ENCODE peak calls at places on chromosome 9, in four cellular contexts. One of them, this sample, is unnamed.

GRCh38 chr9:133884907-133885744 is 107.0 kb downstream of the VAV2 start:
- DNase-seq in CD8-positive, alpha-beta T cell: no peak
- DNase-seq in hepatocyte: no peak
- DNase-seq in SK-N-MC: no peak
- DNase-seq in this sample: no peak

GRCh38 chr9:136310273-136311030 is 6.6 kb upstream of the CCDC187 start:
- DNase-seq in CD8-positive, alpha-beta T cell: no peak
- DNase-seq in hepatocyte: peak
- DNase-seq in SK-N-MC: no peak
- DNase-seq in this sample: no peak

GRCh38 chr9:135504262-135505229 is 4.1 kb downstream of the MRPS2 start:
- DNase-seq in CD8-positive, alpha-beta T cell: peak
- DNase-seq in hepatocyte: peak
- DNase-seq in SK-N-MC: no peak
- DNase-seq in this sample: peak

GRCh38 chr9:71249729-71250317 is 128.4 kb upstream of the TRPM3 start:
- DNase-seq in CD8-positive, alpha-beta T cell: no peak
- DNase-seq in hepatocyte: peak
- DNase-seq in SK-N-MC: peak
- DNase-seq in this sample: no peak

GRCh38 chr9:128125575-128126354 is 1.8 kb downstream of the PTGES2 start:
- DNase-seq in CD8-positive, alpha-beta T cell: no peak
- DNase-seq in hepatocyte: no peak
- DNase-seq in SK-N-MC: no peak
- DNase-seq in this sample: no peak

GRCh38 chr9:134707031-134707680 is 65.6 kb downstream of the COL5A1 start:
- DNase-seq in CD8-positive, alpha-beta T cell: no peak
- DNase-seq in hepatocyte: peak
- DNase-seq in SK-N-MC: no peak
- DNase-seq in this sample: peak

GRCh38 chr9:33856247-33856646 is 39.3 kb downstream of the UBE2R2 start:
- DNase-seq in CD8-positive, alpha-beta T cell: no peak
- DNase-seq in hepatocyte: no peak
- DNase-seq in SK-N-MC: no peak
- DNase-seq in this sample: no peak

GRCh38 chr9:121837113-121838010 is 185.9 kb downstream of the DAB2IP start:
- DNase-seq in CD8-positive, alpha-beta T cell: no peak
- DNase-seq in hepatocyte: peak
- DNase-seq in SK-N-MC: no peak
- DNase-seq in this sample: peak

DNA sequence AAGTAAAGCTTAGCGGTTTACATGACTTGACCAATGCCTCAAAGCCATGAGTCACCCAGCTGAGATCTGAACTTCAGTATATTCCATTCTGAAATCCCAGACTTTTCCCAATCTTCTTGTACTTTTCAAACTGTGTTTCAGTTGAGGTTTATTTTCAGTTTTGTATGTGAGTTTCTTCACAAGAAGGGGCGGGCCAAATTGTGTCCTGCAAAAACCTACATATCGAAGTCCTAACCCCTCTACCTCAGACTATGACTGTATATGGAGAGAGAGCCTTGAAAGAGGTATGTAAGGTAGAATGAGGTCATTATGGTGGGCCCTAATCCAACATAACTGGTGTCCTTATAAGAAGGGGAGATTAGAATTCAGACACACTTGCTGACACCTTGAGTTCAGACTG is 665 bp upstream of the TLR4 start:
- DNase-seq in CD8-positive, alpha-beta T cell: no peak
- DNase-seq in hepatocyte: no peak
- DNase-seq in SK-N-MC: no peak
- DNase-seq in this sample: peak
- H3K4me3 ChIP-seq in CD8-positive, alpha-beta T cell: no peak
- H3K4me3 ChIP-seq in hepatocyte: no peak
- H3K4me3 ChIP-seq in SK-N-MC: no peak
- H3K4me3 ChIP-seq in this sample: peak

DNA sequence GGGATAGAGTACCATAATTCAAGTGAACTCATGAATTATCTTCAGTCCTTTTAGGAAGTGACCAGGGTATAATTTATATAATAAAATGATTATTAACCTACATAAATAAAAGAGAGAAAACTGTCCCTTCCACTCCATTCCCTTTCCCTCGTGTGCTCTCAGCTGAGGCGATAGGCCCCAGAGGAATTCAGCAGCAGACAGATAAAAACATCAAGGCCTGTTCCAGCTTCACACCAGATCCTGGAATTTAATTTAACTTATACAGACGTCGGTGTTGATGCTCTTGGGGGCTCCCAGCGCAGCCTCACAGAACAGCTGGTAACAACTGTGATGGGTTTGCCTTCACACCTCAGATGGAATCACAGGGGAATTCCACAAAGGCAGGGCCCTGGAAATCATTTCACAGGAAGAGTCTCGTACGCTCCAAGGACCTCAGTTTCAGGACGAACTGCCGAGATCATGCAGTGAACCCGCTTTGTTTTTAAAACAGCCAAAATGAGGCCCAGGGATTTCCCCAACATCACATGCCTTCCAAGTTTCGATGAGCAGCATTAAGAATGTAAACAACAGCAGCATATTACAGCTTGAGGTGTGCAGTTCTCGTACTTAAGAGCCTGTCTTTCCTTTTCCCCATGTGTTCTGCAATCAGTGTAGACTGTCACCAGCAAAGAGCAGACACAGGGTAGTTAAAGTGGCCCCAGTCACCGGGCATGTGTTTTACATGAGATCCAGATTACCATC is 73.6 kb upstream of the ALDH1B1 start:
- DNase-seq in CD8-positive, alpha-beta T cell: no peak
- DNase-seq in hepatocyte: peak
- DNase-seq in SK-N-MC: no peak
- DNase-seq in this sample: no peak
- H3K4me3 ChIP-seq in CD8-positive, alpha-beta T cell: no peak
- H3K4me3 ChIP-seq in hepatocyte: no peak
- H3K4me3 ChIP-seq in SK-N-MC: no peak
- H3K4me3 ChIP-seq in this sample: no peak

DNA sequence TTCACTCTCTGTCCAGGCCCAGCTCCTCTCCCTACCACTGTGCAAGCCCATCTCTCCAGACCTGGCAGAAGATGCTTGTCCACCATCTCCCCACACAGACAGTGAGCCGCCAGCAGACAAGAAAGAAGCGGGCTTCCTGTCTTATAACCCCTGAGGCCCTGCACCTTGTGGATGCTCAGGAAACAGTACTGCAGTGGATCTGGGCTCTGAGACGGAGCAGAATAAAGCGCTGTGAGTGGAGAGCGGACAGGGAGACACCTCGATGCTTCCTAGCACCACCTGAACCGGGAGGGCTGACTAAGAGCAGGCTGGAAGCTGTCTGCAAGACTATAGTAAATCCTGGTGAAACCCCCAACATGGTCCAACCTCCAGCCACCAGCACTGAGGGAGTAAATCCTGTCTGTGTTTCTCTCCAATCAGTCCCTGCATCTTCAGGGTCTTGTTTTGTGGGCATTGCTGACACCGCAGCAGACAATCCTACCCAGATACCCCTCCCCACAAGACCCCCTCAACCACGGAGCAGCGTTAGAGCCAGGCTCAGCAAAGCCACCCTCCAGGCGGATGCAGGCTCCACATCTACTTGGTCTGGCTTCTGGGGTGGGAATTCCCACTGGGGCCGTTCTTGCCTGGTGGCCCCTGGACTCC is 18.7 kb downstream of the ORM2 start:
- DNase-seq in CD8-positive, alpha-beta T cell: no peak
- DNase-seq in hepatocyte: no peak
- DNase-seq in SK-N-MC: no peak
- DNase-seq in this sample: no peak
- H3K4me3 ChIP-seq in CD8-positive, alpha-beta T cell: no peak
- H3K4me3 ChIP-seq in hepatocyte: no peak
- H3K4me3 ChIP-seq in SK-N-MC: peak
- H3K4me3 ChIP-seq in this sample: no peak

GRCh38 chr9:104879555-104880318 is 48.2 kb downstream of the ABCA1 start:
- DNase-seq in CD8-positive, alpha-beta T cell: no peak
- DNase-seq in hepatocyte: no peak
- DNase-seq in SK-N-MC: no peak
- DNase-seq in this sample: no peak
- H3K4me3 ChIP-seq in CD8-positive, alpha-beta T cell: no peak
- H3K4me3 ChIP-seq in hepatocyte: no peak
- H3K4me3 ChIP-seq in SK-N-MC: no peak
- H3K4me3 ChIP-seq in this sample: no peak

DNA sequence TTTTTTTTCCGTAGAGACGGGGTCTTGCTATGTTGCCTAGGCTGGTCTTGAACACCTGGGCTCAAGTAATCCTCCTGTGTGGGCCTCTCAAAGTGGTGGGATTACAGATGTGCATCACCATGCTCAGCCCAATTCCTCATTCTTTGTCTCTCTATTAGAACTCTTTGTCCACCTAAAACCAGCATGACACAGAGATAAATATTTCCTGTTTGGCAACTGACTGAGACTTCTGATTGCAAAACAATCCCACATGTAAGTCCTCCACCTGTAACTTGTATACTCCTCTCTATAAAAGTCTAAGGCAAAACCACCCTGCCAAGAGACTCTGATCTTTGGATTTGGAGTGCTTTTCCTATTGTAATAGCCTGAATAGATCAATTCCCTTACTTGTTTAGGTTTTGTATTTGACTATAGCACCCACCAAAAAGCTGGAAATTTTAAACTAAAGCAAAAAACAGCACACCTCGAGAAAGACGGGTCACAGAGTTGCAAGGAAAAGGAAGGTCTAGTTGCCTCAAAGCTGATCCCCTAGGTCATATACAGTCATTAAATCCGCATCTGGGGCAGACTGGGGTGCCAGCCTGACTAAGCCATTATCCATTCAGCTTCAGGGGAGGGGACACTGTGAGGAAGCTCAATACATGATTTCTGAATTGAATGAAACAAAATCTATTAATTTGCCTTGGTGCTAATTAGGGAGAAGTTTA is 13.5 kb upstream of the KIF27 start:
- DNase-seq in CD8-positive, alpha-beta T cell: no peak
- DNase-seq in hepatocyte: no peak
- DNase-seq in SK-N-MC: no peak
- DNase-seq in this sample: no peak
- H3K4me3 ChIP-seq in CD8-positive, alpha-beta T cell: no peak
- H3K4me3 ChIP-seq in hepatocyte: no peak
- H3K4me3 ChIP-seq in SK-N-MC: no peak
- H3K4me3 ChIP-seq in this sample: no peak